ENCODE peak calls at places on chromosomes 7 and 10, in nine cellular contexts. F, Y, I, V, E, Z, D, H and T are unnamed samples. For H3K36me3, the result is how much of the 10 kb centered on the place peaks cover.

GRCh38 chr7:112452102-112452888 is 2.0 kb downstream of the IFRD1 start:
- DNase-seq in F (peak), Y (peak), I (no peak), V (no peak), E (peak), Z (peak), D (peak), H (peak), T (no peak)

GRCh38 chr10:119754085-119754484 is 28.2 kb downstream of the INPP5F start:
- DNase-seq in F (no peak), Y (no peak), I (no peak), V (no peak), E (no peak), Z (no peak), D (peak), H (no peak), T (no peak)

GRCh38 chr10:10803273-10803672 is 214.4 kb upstream of the CELF2 start:
- DNase-seq in F (no peak), Y (no peak), I (no peak), V (no peak), E (no peak), Z (no peak), D (no peak), H (no peak), T (no peak)

GRCh38 chr7:141072548-141073172 is 1.2 kb upstream of the TMEM178B start:
- DNase-seq in F (peak), Y (peak), I (peak), V (no peak), E (peak), Z (peak), D (peak), H (peak), T (peak)

GRCh38 chr10:3787816-3788215 is 2.8 kb upstream of the KLF6 start:
- DNase-seq in F (no peak), Y (no peak), I (no peak), V (no peak), E (no peak), Z (no peak), D (no peak), H (no peak), T (no peak)

GRCh38 chr10:79219276-79219957 is 127.9 kb upstream of the PPIF start:
- DNase-seq in F (peak), Y (no peak), I (no peak), V (no peak), E (no peak), Z (peak), D (no peak), H (peak), T (no peak)

GRCh38 chr7:142942746-142943145 is 3.5 kb downstream of the LLCFC1 start:
- DNase-seq in F (no peak), Y (no peak), I (no peak), V (no peak), E (no peak), Z (no peak), D (no peak), H (no peak), T (no peak)

GRCh38 chr10:3292601-3293000 is 120.0 kb upstream of the PITRM1 start:
- DNase-seq in F (no peak), Y (peak), I (no peak), V (no peak), E (no peak), Z (no peak), D (no peak), H (no peak), T (no peak)

GRCh38 chr10:1882728-1883127 is 145.4 kb upstream of the ADARB2 start:
- DNase-seq in F (no peak), Y (no peak), I (no peak), V (no peak), E (no peak), Z (no peak), D (no peak), H (no peak), T (no peak)

GRCh38 chr7:142560166-142560565 is 189.1 kb upstream of the PRSS1 start:
- DNase-seq in F (no peak), Y (no peak), I (no peak), V (no peak), E (peak), Z (no peak), D (no peak), H (no peak), T (no peak)

GRCh38 chr7:130872756-130873448 is 138.9 kb upstream of the KLF14 start:
- DNase-seq in F (peak), Y (no peak), I (no peak), V (no peak), E (no peak), Z (no peak), D (no peak), H (no peak), T (no peak)
- H3K36me3 ChIP-seq in F (under half), Y (under half), I (under half), V (under half), E (under half), Z (half or more), D (under half), H (under half), T (under half)

DNA sequence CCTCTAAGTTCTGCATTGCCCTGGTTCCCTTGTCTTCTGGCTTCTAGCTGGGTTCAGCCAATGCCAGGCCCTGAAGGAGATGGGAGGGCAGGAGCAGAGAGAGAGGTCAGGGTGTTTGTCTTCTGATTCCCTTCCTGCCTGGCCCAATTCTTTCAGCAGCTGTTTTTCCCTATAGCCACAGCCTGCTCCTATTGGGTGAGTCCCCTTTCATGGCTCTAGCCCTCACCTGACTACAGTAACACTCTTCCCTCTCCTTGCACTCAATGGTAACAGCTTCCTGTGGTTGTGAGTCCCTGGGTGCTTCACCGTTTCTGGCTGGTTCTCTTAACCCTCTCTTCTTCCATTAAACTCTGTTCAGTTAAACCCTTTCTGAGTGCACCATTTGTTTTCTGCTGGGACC is 17.1 kb downstream of the NPFFR1 start:
- DNase-seq in F (no peak), Y (no peak), I (no peak), V (no peak), E (no peak), Z (no peak), D (no peak), H (no peak), T (no peak)
- H3K27ac ChIP-seq in F (peak), Y (no peak), I (peak), V (no peak), E (peak), Z (peak), D (no peak), H (no peak), T (no peak)

DNA sequence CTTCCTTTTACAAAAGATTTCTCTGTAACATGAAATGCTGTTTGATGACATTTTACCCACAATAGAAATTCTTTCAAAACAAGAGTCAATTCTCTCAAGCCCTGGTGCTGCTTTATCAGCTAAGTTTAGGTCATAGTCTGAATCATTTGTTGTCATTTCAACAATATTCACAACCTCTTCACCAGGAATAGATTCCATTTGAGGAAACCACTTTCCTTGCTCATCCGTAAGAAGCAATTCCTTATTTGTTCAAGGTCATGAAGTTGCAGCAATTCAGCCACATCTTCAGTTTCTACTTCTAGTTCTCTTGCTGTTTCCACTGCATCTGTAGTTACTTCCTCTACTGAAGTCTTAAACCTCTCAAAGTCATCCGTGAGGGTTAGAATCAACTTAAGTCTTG is 315.3 kb downstream of the TYW1 start:
- DNase-seq in F (peak), Y (no peak), I (no peak), V (no peak), E (peak), Z (peak), D (no peak), H (no peak), T (no peak)
- H3K36me3 ChIP-seq in F (under half), Y (half or more), I (under half), V (under half), E (under half), Z (under half), D (under half), H (under half), T (under half)

DNA sequence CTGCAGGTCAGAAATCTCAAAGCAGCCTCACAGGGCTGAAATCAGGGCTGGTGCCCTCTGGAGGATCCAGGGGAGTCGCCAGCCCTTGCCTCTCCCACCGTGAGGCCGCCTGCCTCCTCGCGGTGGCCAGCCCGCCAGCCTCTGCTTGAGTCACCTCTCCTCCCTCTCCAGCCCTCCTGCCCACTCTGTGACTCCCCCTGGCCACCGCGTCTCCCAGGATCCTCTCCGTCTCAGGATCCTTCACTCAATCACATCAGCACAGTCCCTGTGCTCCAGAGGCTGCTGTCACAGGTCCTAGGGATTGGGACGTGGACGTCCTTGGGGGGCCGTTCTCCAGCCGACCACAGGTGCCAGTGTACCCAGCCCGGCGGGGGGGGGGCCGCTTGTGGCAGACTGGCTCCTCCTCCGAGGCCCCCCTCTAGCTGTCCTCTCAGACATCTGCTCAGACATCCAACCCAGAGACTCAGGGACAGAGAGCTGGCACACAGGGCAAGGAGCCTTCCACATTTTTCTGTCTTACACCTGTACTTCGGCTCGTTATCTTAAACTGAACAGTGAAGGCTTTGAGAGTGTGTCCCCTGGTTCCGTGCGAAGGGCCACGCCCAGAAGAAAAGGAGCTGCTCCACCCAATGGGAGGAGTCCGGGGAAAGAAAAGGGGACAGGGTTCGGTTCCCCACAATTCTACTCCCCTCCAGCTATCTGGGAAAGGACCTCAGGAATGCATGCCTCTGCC is 9.4 kb upstream of the PPP2R2D start:
- DNase-seq in F (peak), Y (no peak), I (no peak), V (no peak), E (no peak), Z (no peak), D (peak), H (no peak), T (no peak)
- H3K27ac ChIP-seq in F (no peak), Y (no peak), I (no peak), V (no peak), E (no peak), Z (no peak), D (no peak), H (peak), T (no peak)

GRCh38 chr7:149565096-149565382 is 67.4 kb upstream of the ZNF746 start:
- DNase-seq in F (no peak), Y (no peak), I (no peak), V (no peak), E (no peak), Z (no peak), D (no peak), H (no peak), T (no peak)

GRCh38 chr7:149564340-149565095 is 66.9 kb upstream of the ZNF746 start:
- DNase-seq in F (no peak), Y (no peak), I (no peak), V (no peak), E (no peak), Z (no peak), D (peak), H (no peak), T (no peak)

GRCh38 chr7:149561072-149561471 is 63.5 kb upstream of the ZNF746 start:
- DNase-seq in F (no peak), Y (no peak), I (no peak), V (no peak), E (peak), Z (peak), D (no peak), H (no peak), T (no peak)

GRCh38 chr7:149559711-149560110 is 62.1 kb upstream of the ZNF746 start:
- DNase-seq in F (peak), Y (no peak), I (no peak), V (no peak), E (peak), Z (peak), D (no peak), H (no peak), T (no peak)

DNA sequence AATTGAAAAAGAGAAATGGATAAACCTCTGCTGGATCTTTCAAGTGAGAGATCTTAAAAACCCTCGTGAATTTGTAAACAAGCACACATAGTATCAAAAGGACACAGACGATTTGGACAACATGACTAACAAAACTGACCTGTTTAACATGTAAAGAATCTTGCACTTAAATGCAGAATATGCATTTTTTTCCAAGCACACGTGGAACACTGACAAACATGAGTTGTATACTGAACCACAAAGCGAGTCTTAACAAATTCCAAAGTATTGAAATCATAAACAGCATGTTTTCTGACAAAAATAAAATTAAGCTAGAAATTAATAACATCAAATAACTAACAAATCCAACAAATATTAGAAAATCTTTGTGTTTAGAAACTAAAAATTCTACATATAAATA is 65.0 kb upstream of the ZNF746 start:
- DNase-seq in F (peak), Y (no peak), I (no peak), V (no peak), E (peak), Z (peak), D (no peak), H (no peak), T (no peak)
- H3K36me3 ChIP-seq in F (under half), Y (under half), I (under half), V (under half), E (under half), Z (under half), D (under half), H (under half), T (under half)

GRCh38 chr10:71776528-71776927 is 3.2 kb upstream of the VSIR start:
- DNase-seq in F (no peak), Y (peak), I (no peak), V (no peak), E (no peak), Z (no peak), D (no peak), H (no peak), T (no peak)

GRCh38 chr10:71772832-71773220 is 494 bp downstream of the VSIR start:
- DNase-seq in F (no peak), Y (peak), I (no peak), V (no peak), E (no peak), Z (no peak), D (no peak), H (no peak), T (no peak)

GRCh38 chr10:71773221-71773971 is at the start of gene VSIR:
- DNase-seq in F (peak), Y (peak), I (peak), V (peak), E (peak), Z (peak), D (peak), H (peak), T (peak)

GRCh38 chr10:71777213-71777985 is 4.1 kb upstream of the VSIR start:
- DNase-seq in F (no peak), Y (no peak), I (no peak), V (no peak), E (no peak), Z (no peak), D (no peak), H (no peak), T (no peak)

GRCh38 chr10:71774916-71775702 is 1.8 kb upstream of the VSIR start:
- DNase-seq in F (no peak), Y (peak), I (no peak), V (no peak), E (no peak), Z (no peak), D (no peak), H (no peak), T (no peak)
- H3K27ac ChIP-seq in F (no peak), Y (no peak), I (no peak), V (no peak), E (no peak), Z (no peak), D (no peak), H (no peak), T (no peak)